ENCODE peak calls at places on chromosomes 2 and 18, in six cellular contexts. O, E, Z, S, T and P are unnamed samples.

GRCh38 chr2:199025146-199025545 is 432.6 kb downstream of the SATB2 start:
- DNase-seq in E (no peak), O (no peak), T (no peak), Z (no peak), S (no peak), P (no peak)

GRCh38 chr18:61322265-61322873 is 10.9 kb upstream of the CDH20 start:
- DNase-seq in O (no peak), Z (peak; percentile 64), S (peak; percentile 35), E (peak; percentile 42), T (no peak), P (peak; percentile 44)

GRCh38 chr18:13797157-13797611 is 26.8 kb upstream of the MC5R start:
- DNase-seq in S (no peak), O (no peak), E (peak; percentile 7), T (no peak), Z (no peak), P (no peak)

GRCh38 chr18:31683968-31684278 is 458 bp downstream of the B4GALT6 start:
- DNase-seq in Z (no peak), S (no peak), T (no peak), E (no peak), O (no peak), P (no peak)

GRCh38 chr2:150047731-150048130 is 439.7 kb downstream of the RND3 start:
- DNase-seq in O (no peak), E (no peak), T (no peak), S (no peak), Z (no peak), P (no peak)

GRCh38 chr2:180876506-180876905 is 103.9 kb upstream of the UBE2E3 start:
- DNase-seq in Z (no peak), O (no peak), S (no peak), T (no peak), E (no peak), P (no peak)

GRCh38 chr2:239519081-239519920 is 118.5 kb upstream of the HDAC4 start:
- DNase-seq in E (no peak), Z (no peak), O (peak; percentile 55), T (no peak), S (no peak), P (no peak)

GRCh38 chr18:74380916-74381315 is 65.3 kb downstream of the C18orf63 start:
- DNase-seq in T (no peak), S (peak; percentile 13), E (no peak), Z (no peak), O (no peak), P (no peak)

GRCh38 chr2:133382561-133382960 is 185.7 kb downstream of the NCKAP5 start:
- DNase-seq in S (no peak), E (no peak), O (no peak), Z (no peak), T (no peak), P (no peak)

GRCh38 chr2:43008388-43008787 is 216.0 kb upstream of the HAAO start:
- DNase-seq in Z (no peak), E (no peak), S (no peak), O (no peak), T (no peak), P (no peak)

GRCh38 chr2:27032495-27033252 is at the start of gene TMEM214:
- DNase-seq in S (peak; percentile 92), O (peak; percentile 89), T (peak; percentile 85), Z (peak; percentile 92), E (peak; percentile 85), P (peak; percentile 76)

GRCh38 chr18:57959278-57959677 is 84.7 kb upstream of the NEDD4L start:
- DNase-seq in E (peak; percentile 66), O (peak; percentile 30), S (no peak), Z (peak; percentile 53), T (no peak), P (no peak)

GRCh38 chr2:133633851-133634250 is 65.6 kb upstream of the NCKAP5 start:
- DNase-seq in E (no peak), T (no peak), O (no peak), Z (no peak), S (no peak), P (no peak)

GRCh38 chr18:63981719-63982118 is 11.8 kb downstream of the SERPINB8 start:
- DNase-seq in Z (no peak), T (no peak), S (no peak), E (no peak), O (no peak), P (no peak)

GRCh38 chr2:76296400-76296799 is 585.7 kb upstream of the GCFC2 start:
- DNase-seq in O (no peak), E (no peak), T (no peak), S (no peak), Z (no peak), P (no peak)

GRCh38 chr2:218567797-218568189 is 358 bp downstream of the USP37 start:
- DNase-seq in E (no peak), S (no peak), O (peak; percentile 70), T (no peak), Z (no peak), P (no peak)

GRCh38 chr18:10015941-10016819 is 102.4 kb downstream of the VAPA start:
- DNase-seq in O (peak; percentile 77), Z (no peak), E (no peak), S (peak; percentile 34), T (peak; percentile 64), P (peak; percentile 30)

GRCh38 chr2:88307817-88308216 is 137.7 kb downstream of the THNSL2 start:
- DNase-seq in S (no peak), T (no peak), E (peak; percentile 65), O (no peak), Z (no peak), P (no peak)

GRCh38 chr18:67862069-67862468 is 345.5 kb upstream of the DSEL start:
- DNase-seq in O (no peak), E (no peak), T (no peak), Z (no peak), S (no peak), P (no peak)

GRCh38 chr18:36411745-36412168 is 114.2 kb downstream of the FHOD3 start:
- DNase-seq in S (no peak), O (no peak), T (no peak), E (peak; percentile 21), Z (no peak), P (no peak)

GRCh38 chr2:25558262-25558661 is 115.1 kb downstream of the DTNB start:
- DNase-seq in T (no peak), E (no peak), O (no peak), Z (no peak), S (no peak), P (peak; percentile 7)

GRCh38 chr2:227033471-227034148 is 130.4 kb downstream of the COL4A4 start:
- DNase-seq in E (peak; percentile 43), T (no peak), O (peak; percentile 40), S (no peak), Z (peak; percentile 59), P (peak; percentile 12)

GRCh38 chr18:22342625-22343024 is 75.1 kb downstream of the CTAGE1 start:
- DNase-seq in O (peak; percentile 82), S (no peak), Z (peak; percentile 73), T (no peak), E (no peak), P (no peak)

GRCh38 chr2:231104115-231104713 is 20.6 kb downstream of the HTR2B start:
- DNase-seq in T (peak; percentile 43), Z (peak; percentile 75), E (peak; percentile 50), O (peak; percentile 53), S (peak; percentile 48), P (peak; percentile 88)

DNA sequence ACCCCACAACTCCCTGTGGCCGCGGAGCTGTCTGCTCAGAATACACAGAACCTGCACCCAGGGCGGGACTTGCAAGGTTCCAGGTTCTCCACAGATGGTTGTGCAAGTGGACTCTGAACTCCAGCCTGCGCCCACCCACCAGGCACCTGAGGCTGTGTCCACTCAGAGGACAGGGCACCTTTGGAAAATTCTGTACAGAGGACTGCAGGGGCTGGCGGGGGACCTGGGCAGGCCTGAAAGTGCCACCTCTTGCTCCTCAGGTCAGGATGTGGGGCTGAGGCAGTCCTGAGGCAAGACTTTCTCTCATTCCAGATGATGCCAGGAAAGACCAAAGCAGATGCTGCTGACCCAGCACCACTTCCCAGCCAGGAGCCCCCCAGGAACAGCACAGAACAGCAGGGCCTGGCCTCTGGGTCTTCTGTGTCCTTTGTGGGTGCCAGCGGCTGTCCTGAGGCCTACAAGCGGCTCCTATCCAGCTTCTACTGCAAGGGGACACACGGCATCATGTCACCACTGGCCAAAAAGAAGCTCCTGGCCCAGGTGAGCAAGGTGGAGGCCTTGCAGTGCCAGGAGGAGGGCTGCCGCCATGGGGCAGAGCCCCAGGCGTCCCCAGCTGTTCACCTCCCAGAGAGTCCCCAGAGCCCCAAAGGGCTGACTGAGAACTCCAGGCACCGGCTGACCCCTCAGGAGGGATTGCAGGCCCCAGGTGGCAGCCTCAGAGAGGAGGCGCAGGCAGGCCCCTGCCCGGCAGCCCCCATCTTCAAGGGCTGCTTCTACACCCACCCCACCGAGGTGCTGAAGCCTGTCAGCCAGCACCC is 14.4 kb downstream of the ARID5A start:
- DNase-seq in O (no peak), E (peak; percentile 63), T (no peak), Z (no peak), S (no peak), P (no peak)
- TF ChIP-seq POLR2A in O (no peak), E (no peak), T (no peak), Z (no peak), S (no peak), P (no peak)

DNA sequence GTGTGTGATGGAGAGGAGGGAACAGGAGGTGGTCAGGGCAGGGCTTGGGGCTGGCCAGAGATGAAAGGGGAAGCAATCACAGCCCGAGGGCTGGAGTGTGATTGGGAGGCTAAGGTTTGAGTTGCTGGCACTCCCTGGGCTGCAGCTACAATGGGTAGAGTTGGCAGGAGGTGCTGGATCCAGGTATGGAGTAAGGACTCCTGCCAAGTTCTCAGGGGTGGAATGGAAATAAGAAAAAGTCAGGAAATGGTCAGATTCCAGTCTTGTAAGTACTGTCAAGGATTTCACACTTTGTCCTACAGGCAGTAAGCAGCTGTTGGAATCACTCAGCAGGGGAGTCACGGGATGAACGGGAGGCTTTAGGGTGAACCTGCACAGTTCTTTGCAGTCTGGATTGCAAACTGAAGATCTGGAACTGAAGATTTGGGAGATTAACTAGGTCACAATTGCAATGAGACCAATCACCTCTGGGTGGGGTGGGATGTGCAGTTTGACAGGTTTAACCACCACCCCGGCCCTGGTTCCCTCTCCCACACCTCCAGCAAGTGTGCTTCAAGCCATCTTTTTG is 10.9 kb upstream of the INPP5D start:
- DNase-seq in Z (no peak), T (no peak), E (no peak), O (no peak), S (no peak), P (no peak)
- TF ChIP-seq CTCF in Z (no peak), T (no peak), E (no peak), O (no peak), S (no peak), P (no peak)

GRCh38 chr2:98823196-98824166 is 92.5 kb upstream of the MGAT4A start:
- DNase-seq in S (peak; percentile 41), Z (no peak), T (no peak), O (peak; percentile 27), E (no peak), P (no peak)
- H3K27me3 ChIP-seq in S (peaks cover 7% of the 10 kb centered on the region), Z (peaks cover 12% of the 10 kb centered on the region), T (no peaks in the 10 kb centered on the region), O (no peaks in the 10 kb centered on the region), E (no peaks in the 10 kb centered on the region), P (no peaks in the 10 kb centered on the region)

GRCh38 chr2:101125374-101125773 is 25.8 kb downstream of the TBC1D8 start:
- DNase-seq in E (peak; percentile 53), Z (no peak), T (no peak), S (no peak), O (no peak), P (no peak)

GRCh38 chr2:101124061-101124460 is 27.1 kb downstream of the TBC1D8 start:
- DNase-seq in E (peak; percentile 22), T (no peak), O (no peak), S (no peak), Z (no peak), P (no peak)

GRCh38 chr2:101125799-101126198 is 25.4 kb downstream of the TBC1D8 start:
- DNase-seq in T (no peak), Z (no peak), E (no peak), O (no peak), S (no peak), P (no peak)

GRCh38 chr2:101127319-101128056 is 23.7 kb downstream of the TBC1D8 start:
- DNase-seq in E (no peak), S (no peak), Z (no peak), T (no peak), O (no peak), P (no peak)

GRCh38 chr2:101124684-101125366 is 26.4 kb downstream of the TBC1D8 start:
- DNase-seq in Z (peak; percentile 71), S (peak; percentile 55), E (peak; percentile 96), O (peak; percentile 57), T (no peak), P (peak; percentile 74)
- TF ChIP-seq POLR2A in Z (peak; percentile 16), S (no peak), E (no peak), O (no peak), T (no peak), P (no peak)